ENCODE peak calls at places on chromosomes 4 and X, in eight cellular contexts. N is MCF 10A; V is hypothalamus; L is T-helper 2 cell; M is activated naive CD4-positive, alpha-beta T cell treated with anti-CD3 and anti-CD28 coated beads for 36 hours; K is psoas muscle; R is sigmoid colon; U is NCI-H2171. G is an unnamed sample.

GRCh38 chr4:1004071-1004418 is 7.4 kb upstream of the FGFRL1 start:
- DNase-seq in M (no peak), R (no peak), V (no peak), N (no peak), L (no peak), K (no peak), U (no peak), G (no peak)

GRCh38 chr4:141455651-141456050 is 180.7 kb upstream of the IL15 start:
- DNase-seq in N (peak; percentile 45), R (no peak), M (no peak), V (no peak), L (no peak), K (no peak), U (no peak), G (no peak)

GRCh38 chrX:107565916-107566602 is 62.3 kb upstream of the PRPS1 start:
- DNase-seq in U (no peak), N (peak; percentile 50), M (no peak), R (no peak), V (no peak), L (no peak), K (no peak), G (no peak)

GRCh38 chr4:87077834-87078585 is 142.4 kb downstream of the KLHL8 start:
- DNase-seq in L (no peak), N (no peak), K (no peak), V (no peak), M (no peak), R (no peak), U (no peak), G (no peak)

GRCh38 chr4:118282692-118283091 is 70.1 kb downstream of the PRSS12 start:
- DNase-seq in N (peak; percentile 87), U (no peak), R (no peak), L (no peak), M (no peak), K (no peak), V (no peak), G (no peak)

GRCh38 chr4:18844726-18845125 is 823.2 kb upstream of the LCORL start:
- DNase-seq in K (no peak), L (no peak), M (no peak), N (peak; percentile 4), U (no peak), R (no peak), V (no peak), G (no peak)

GRCh38 chr4:150586162-150586561 is 4.2 kb downstream of the MAB21L2 start:
- DNase-seq in L (no peak), K (no peak), R (no peak), M (no peak), U (no peak), V (no peak), N (no peak), G (no peak)

GRCh38 chr4:119337010-119337409 is 15.1 kb upstream of the FABP2 start:
- DNase-seq in M (no peak), V (no peak), R (no peak), U (no peak), L (no peak), K (no peak), N (no peak), G (no peak)

GRCh38 chr4:140249351-140249750 is 95.4 kb upstream of the MAML3 start:
- DNase-seq in V (no peak), K (no peak), M (no peak), L (peak; percentile 23), U (no peak), N (no peak), R (no peak), G (no peak)

GRCh38 chr4:111020961-111021360 is 398.1 kb upstream of the PITX2 start:
- DNase-seq in M (no peak), U (no peak), N (no peak), R (no peak), V (no peak), L (no peak), K (no peak), G (no peak)

GRCh38 chr4:121728798-121729226 is 32.0 kb upstream of the ANXA5 start:
- DNase-seq in N (peak; percentile 44), U (no peak), L (no peak), V (no peak), M (no peak), K (no peak), R (no peak), G (no peak)

GRCh38 chrX:68824152-68824433 is 4.7 kb upstream of the EFNB1 start:
- DNase-seq in L (no peak), U (no peak), V (no peak), K (no peak), N (no peak), R (no peak), M (no peak), G (no peak)

GRCh38 chr4:47531954-47532321 is 46.9 kb downstream of the ATP10D start:
- DNase-seq in K (no peak), M (no peak), U (no peak), N (peak; percentile 8), V (no peak), L (no peak), R (no peak), G (no peak)

GRCh38 chrX:69317721-69318120 is 152.5 kb upstream of the PJA1 start:
- DNase-seq in N (no peak), L (no peak), V (no peak), K (no peak), U (no peak), M (no peak), R (no peak), G (no peak)

GRCh38 chrX:107571296-107571998 is 56.9 kb upstream of the PRPS1 start:
- DNase-seq in R (no peak), M (no peak), V (no peak), K (peak; percentile 55), N (peak; percentile 83), L (no peak), U (no peak), G (no peak)

GRCh38 chr4:140219567-140219966 is 65.6 kb upstream of the MAML3 start:
- DNase-seq in V (no peak), K (no peak), U (no peak), N (no peak), L (no peak), M (no peak), R (no peak), G (no peak)

GRCh38 chr4:22490718-22491330 is 25.0 kb downstream of the ADGRA3 start:
- DNase-seq in V (no peak), R (no peak), U (no peak), N (no peak), K (no peak), L (no peak), M (no peak), G (no peak)

GRCh38 chrX:30971761-30972603 is 82.9 kb upstream of the TAB3 start:
- DNase-seq in N (peak; percentile 46), K (no peak), L (peak; percentile 61), V (no peak), M (peak; percentile 23), R (no peak), U (no peak), G (peak; percentile 7)

GRCh38 chr4:38132140-38132673 is 172.0 kb downstream of the PTTG2 start:
- DNase-seq in M (peak; percentile 89), N (peak; percentile 85), U (no peak), R (peak; percentile 89), K (no peak), L (peak; percentile 99), V (no peak), G (peak; percentile 80)

GRCh38 chr4:176498857-176499256 is 179.1 kb downstream of the SPCS3 start:
- DNase-seq in R (no peak), V (no peak), K (no peak), N (no peak), L (no peak), U (no peak), M (no peak), G (no peak)

GRCh38 chr4:185351691-185352090 is 44.0 kb downstream of the LRP2BP start:
- DNase-seq in N (no peak), V (no peak), K (no peak), M (no peak), L (no peak), U (no peak), R (no peak), G (no peak)

GRCh38 chr4:76984127-76984526 is 34.6 kb downstream of the SEPTIN11 start:
- DNase-seq in M (no peak), U (no peak), K (no peak), L (peak; percentile 78), V (no peak), N (peak; percentile 26), R (peak; percentile 77), G (no peak)

GRCh38 chr4:24910504-24910903 is 2.3 kb downstream of the CCDC149 start:
- DNase-seq in U (no peak), V (no peak), K (no peak), L (no peak), M (no peak), N (no peak), R (no peak), G (no peak)

GRCh38 chrX:21638311-21638710 is 19.8 kb downstream of the KLHL34 start:
- DNase-seq in V (no peak), R (no peak), U (no peak), M (no peak), K (no peak), N (no peak), L (no peak), G (no peak)

GRCh38 chr4:27662426-27662825 is 801.8 kb downstream of the STIM2 start:
- DNase-seq in M (no peak), L (no peak), R (no peak), V (no peak), U (no peak), K (no peak), N (no peak), G (no peak)

GRCh38 chr4:159401791-159402380 is 299.0 kb downstream of the RAPGEF2 start:
- DNase-seq in K (no peak), M (no peak), V (no peak), R (no peak), U (no peak), N (peak; percentile 69), L (no peak), G (no peak)

GRCh38 chr4:119592708-119593298 is 35.8 kb downstream of the PDE5A start:
- DNase-seq in N (no peak), V (no peak), U (no peak), R (no peak), M (no peak), K (no peak), L (no peak), G (no peak)